ENCODE peak calls at places on chromosomes 6 and 20, in seven cellular contexts. X is progenitor cell of endocrine pancreas, Y is WTC11, R is dorsolateral prefrontal cortex, C is AG10803, T is ascending aorta, M is mucosa of descending colon. B is an unnamed sample.
A peak's percentile ranks its signal among the peaks of the same experiment; 100 is the strongest.

GRCh38 chr20:35008411-35009342 is 53.0 kb downstream of the MYH7B start:
- DNase-seq in X (no peak), Y (no peak), R (no peak), C (peak; percentile 93), T (peak; percentile 90), M (no peak), B (no peak)

GRCh38 chr6:75023634-75024033 is 182.2 kb downstream of the COL12A1 start:
- DNase-seq in X (no peak), Y (no peak), R (no peak), C (no peak), T (no peak), M (no peak), B (no peak)

GRCh38 chr6:119495230-119495683 is 145.7 kb upstream of the MAN1A1 start:
- DNase-seq in X (no peak), Y (no peak), R (no peak), C (no peak), T (no peak), M (peak; percentile 74), B (no peak)

GRCh38 chr6:150465610-150466009 is 96.8 kb downstream of the IYD start:
- DNase-seq in X (no peak), Y (no peak), R (no peak), C (no peak), T (no peak), M (no peak), B (no peak)

GRCh38 chr20:57166568-57167291 is 99.7 kb downstream of the BMP7 start:
- DNase-seq in X (no peak), Y (no peak), R (no peak), C (no peak), T (no peak), M (no peak), B (no peak)

GRCh38 chr20:11204926-11205768 is 531.3 kb upstream of the JAG1 start:
- DNase-seq in X (no peak), Y (peak; percentile 72), R (no peak), C (peak; percentile 66), T (peak; percentile 68), M (peak; percentile 47), B (peak; percentile 51)

GRCh38 chr20:63915471-63915870 is 20.5 kb downstream of the DNAJC5 start:
- DNase-seq in X (no peak), Y (no peak), R (no peak), C (no peak), T (no peak), M (no peak), B (no peak)

GRCh38 chr6:20773822-20774221 is 239.6 kb downstream of the CDKAL1 start:
- DNase-seq in X (no peak), Y (no peak), R (no peak), C (no peak), T (no peak), M (no peak), B (no peak)

GRCh38 chr6:150229775-150230561 is 87.1 kb downstream of the PPP1R14C start:
- DNase-seq in X (no peak), Y (no peak), R (no peak), C (peak; percentile 35), T (no peak), M (no peak), B (no peak)

GRCh38 chr6:70686548-70687133 is 19.0 kb downstream of the SMAP1 start:
- DNase-seq in X (no peak), Y (no peak), R (no peak), C (peak; percentile 49), T (no peak), M (no peak), B (no peak)

GRCh38 chr20:380763-381580 is 412 bp downstream of the TRIB3 start:
- DNase-seq in X (peak; percentile 65), Y (peak; percentile 84), R (peak; percentile 26), C (peak; percentile 86), T (peak; percentile 70), M (peak; percentile 71), B (peak; percentile 47)

GRCh38 chr6:85797993-85798392 is 155.3 kb upstream of the SYNCRIP start:
- DNase-seq in X (no peak), Y (no peak), R (no peak), C (no peak), T (no peak), M (peak; percentile 55), B (no peak)

GRCh38 chr6:30981942-30982772 is 1.4 kb upstream of the MUC21 start:
- DNase-seq in X (no peak), Y (peak; percentile 67), R (no peak), C (peak; percentile 78), T (no peak), M (no peak), B (no peak)

GRCh38 chr20:49288784-49289696 is 11.2 kb upstream of the ZNFX1 start:
- DNase-seq in X (no peak), Y (no peak), R (no peak), C (no peak), T (no peak), M (no peak), B (no peak)

GRCh38 chr6:42028234-42029061 is 21.9 kb upstream of the TAF8 start:
- DNase-seq in X (no peak), Y (no peak), R (no peak), C (no peak), T (no peak), M (no peak), B (no peak)

GRCh38 chr6:144285798-144286502 is 815 bp downstream of the UTRN start:
- DNase-seq in X (peak; percentile 51), Y (peak; percentile 63), R (no peak), C (peak; percentile 66), T (peak; percentile 87), M (peak; percentile 82), B (peak; percentile 52)
- TF ChIP-seq CTCF in X (peak; percentile 12), Y (no peak), R (no peak), C (no peak), T (no peak), M (no peak), B (no peak)

GRCh38 chr6:13229205-13230085 is 98.9 kb downstream of the TBC1D7 start:
- DNase-seq in X (no peak), Y (peak; percentile 22), R (no peak), C (peak; percentile 12), T (no peak), M (no peak), B (no peak)
- TF ChIP-seq CTCF in X (no peak), Y (no peak), R (no peak), C (peak; percentile 15), T (no peak), M (no peak), B (no peak)

GRCh38 chr20:44800398-44801046 is 9.8 kb downstream of the RIMS4 start:
- DNase-seq in X (no peak), Y (peak; percentile 63), R (no peak), C (no peak), T (no peak), M (no peak), B (peak; percentile 29)
- TF ChIP-seq CTCF in X (peak; percentile 41), Y (no peak), R (no peak), C (no peak), T (peak; percentile 14), M (no peak), B (no peak)

GRCh38 chr6:130298258-130298657 is 67.6 kb upstream of the TMEM200A start:
- DNase-seq in X (no peak), Y (no peak), R (no peak), C (no peak), T (no peak), M (no peak), B (no peak)

GRCh38 chr6:130293800-130294199 is 71.0 kb upstream of the SAMD3 start:
- DNase-seq in X (no peak), Y (peak; percentile 49), R (no peak), C (peak; percentile 77), T (no peak), M (no peak), B (peak; percentile 5)

DNA sequence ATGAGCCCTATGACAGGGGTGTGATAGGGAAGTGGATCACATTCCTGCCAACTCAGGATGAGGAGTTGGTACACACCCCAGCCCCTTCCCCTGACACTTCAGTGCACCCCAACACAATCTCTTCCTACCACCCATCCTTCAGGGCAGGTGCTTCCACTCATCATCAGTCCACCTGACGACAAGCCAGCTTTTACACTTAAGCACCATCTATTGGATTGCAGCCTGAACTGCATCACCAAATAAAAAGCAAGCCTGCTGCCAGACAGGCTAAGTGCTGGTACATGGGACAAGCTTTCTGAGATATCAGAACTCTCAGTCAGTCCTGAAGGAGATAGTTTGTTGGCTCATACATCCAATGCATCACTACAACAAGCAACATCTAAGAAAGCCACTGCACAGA is 69.0 kb upstream of the TMEM200A start:
- DNase-seq in X (no peak), Y (no peak), R (no peak), C (no peak), T (no peak), M (no peak), B (no peak)
- TF ChIP-seq CTCF in X (no peak), Y (no peak), R (no peak), C (no peak), T (no peak), M (no peak), B (no peak)

GRCh38 chr20:47951521-47951951 is 166.3 kb upstream of the SULF2 start:
- DNase-seq in X (no peak), Y (no peak), R (no peak), C (peak; percentile 20), T (no peak), M (no peak), B (no peak)
- TF ChIP-seq CTCF in X (no peak), Y (no peak), R (no peak), C (no peak), T (no peak), M (no peak), B (no peak)

GRCh38 chr6:15444881-15445280 is 199.0 kb downstream of the JARID2 start:
- DNase-seq in X (no peak), Y (no peak), R (no peak), C (no peak), T (no peak), M (no peak), B (no peak)
- TF ChIP-seq CTCF in X (peak; percentile 20), Y (no peak), R (no peak), C (no peak), T (no peak), M (no peak), B (no peak)